ENCODE peak calls at places on chromosomes 13 and 19, in nine cellular contexts. One of them, this sample, is unnamed. For H3K36me3 and H3K27me3, the result is how much of the 10 kb centered on the place peaks cover.

GRCh38 chr19:29562299-29563297 is 36.8 kb downstream of the VSTM2B start:
- DNase-seq in heart left ventricle: no peak
- DNase-seq in psoas muscle: no peak
- DNase-seq in CD8-positive, alpha-beta memory T cell: no peak
- DNase-seq in brain microvascular endothelial cell: no peak
- DNase-seq in left lung: no peak
- DNase-seq in esophagus squamous epithelium: no peak
- DNase-seq in ascending aorta: no peak
- DNase-seq in uterus: no peak
- DNase-seq in this sample: no peak

GRCh38 chr19:4390017-4390861 is 10.1 kb downstream of the SH3GL1 start:
- DNase-seq in uterus: no peak
- DNase-seq in psoas muscle: peak
- DNase-seq in left lung: peak
- DNase-seq in esophagus squamous epithelium: no peak
- DNase-seq in heart left ventricle: peak
- DNase-seq in brain microvascular endothelial cell: no peak
- DNase-seq in CD8-positive, alpha-beta memory T cell: no peak
- DNase-seq in ascending aorta: no peak
- DNase-seq in this sample: no peak

GRCh38 chr13:28528848-28529247 is 33.9 kb upstream of the FLT1 start:
- DNase-seq in esophagus squamous epithelium: no peak
- DNase-seq in psoas muscle: no peak
- DNase-seq in left lung: no peak
- DNase-seq in brain microvascular endothelial cell: no peak
- DNase-seq in heart left ventricle: no peak
- DNase-seq in CD8-positive, alpha-beta memory T cell: no peak
- DNase-seq in uterus: no peak
- DNase-seq in ascending aorta: no peak
- DNase-seq in this sample: no peak

GRCh38 chr13:32174366-32174765 is 140.8 kb downstream of the ZAR1L start:
- DNase-seq in ascending aorta: no peak
- DNase-seq in psoas muscle: no peak
- DNase-seq in left lung: no peak
- DNase-seq in heart left ventricle: no peak
- DNase-seq in CD8-positive, alpha-beta memory T cell: no peak
- DNase-seq in esophagus squamous epithelium: no peak
- DNase-seq in uterus: no peak
- DNase-seq in brain microvascular endothelial cell: no peak
- DNase-seq in this sample: no peak

GRCh38 chr13:28566891-28567290 is 72.0 kb upstream of the FLT1 start:
- DNase-seq in uterus: no peak
- DNase-seq in ascending aorta: no peak
- DNase-seq in left lung: no peak
- DNase-seq in brain microvascular endothelial cell: no peak
- DNase-seq in heart left ventricle: no peak
- DNase-seq in psoas muscle: no peak
- DNase-seq in CD8-positive, alpha-beta memory T cell: no peak
- DNase-seq in esophagus squamous epithelium: no peak
- DNase-seq in this sample: no peak

GRCh38 chr19:21434967-21435544 is 38.1 kb downstream of the ZNF493 start:
- DNase-seq in heart left ventricle: no peak
- DNase-seq in left lung: no peak
- DNase-seq in CD8-positive, alpha-beta memory T cell: no peak
- DNase-seq in brain microvascular endothelial cell: no peak
- DNase-seq in ascending aorta: no peak
- DNase-seq in psoas muscle: no peak
- DNase-seq in esophagus squamous epithelium: no peak
- DNase-seq in uterus: no peak
- DNase-seq in this sample: no peak

GRCh38 chr13:55967055-55967454 is 1173.7 kb upstream of the PRR20A start:
- DNase-seq in ascending aorta: no peak
- DNase-seq in heart left ventricle: no peak
- DNase-seq in psoas muscle: no peak
- DNase-seq in left lung: no peak
- DNase-seq in esophagus squamous epithelium: no peak
- DNase-seq in CD8-positive, alpha-beta memory T cell: no peak
- DNase-seq in uterus: no peak
- DNase-seq in brain microvascular endothelial cell: no peak
- DNase-seq in this sample: no peak

GRCh38 chr13:33677215-33677614 is 140.7 kb upstream of the RFC3 start:
- DNase-seq in uterus: no peak
- DNase-seq in ascending aorta: no peak
- DNase-seq in left lung: no peak
- DNase-seq in esophagus squamous epithelium: no peak
- DNase-seq in psoas muscle: no peak
- DNase-seq in heart left ventricle: no peak
- DNase-seq in CD8-positive, alpha-beta memory T cell: no peak
- DNase-seq in brain microvascular endothelial cell: no peak
- DNase-seq in this sample: no peak

GRCh38 chr19:35828694-35829301 is 16.2 kb upstream of the PRODH2 start:
- DNase-seq in ascending aorta: no peak
- DNase-seq in esophagus squamous epithelium: no peak
- DNase-seq in brain microvascular endothelial cell: peak
- DNase-seq in heart left ventricle: peak
- DNase-seq in psoas muscle: peak
- DNase-seq in uterus: peak
- DNase-seq in CD8-positive, alpha-beta memory T cell: peak
- DNase-seq in left lung: peak
- DNase-seq in this sample: peak

GRCh38 chr13:46593403-46593802 is 40.4 kb downstream of the LRCH1 start:
- DNase-seq in left lung: no peak
- DNase-seq in esophagus squamous epithelium: no peak
- DNase-seq in uterus: no peak
- DNase-seq in brain microvascular endothelial cell: no peak
- DNase-seq in ascending aorta: no peak
- DNase-seq in CD8-positive, alpha-beta memory T cell: peak
- DNase-seq in heart left ventricle: no peak
- DNase-seq in psoas muscle: no peak
- DNase-seq in this sample: no peak

GRCh38 chr19:18737337-18737953 is 53.7 kb downstream of the COMP start:
- DNase-seq in left lung: no peak
- DNase-seq in uterus: no peak
- DNase-seq in psoas muscle: no peak
- DNase-seq in CD8-positive, alpha-beta memory T cell: no peak
- DNase-seq in ascending aorta: no peak
- DNase-seq in heart left ventricle: no peak
- DNase-seq in esophagus squamous epithelium: no peak
- DNase-seq in brain microvascular endothelial cell: no peak
- DNase-seq in this sample: no peak

GRCh38 chr19:55688422-55689218 is 13.6 kb downstream of the EPN1 start:
- DNase-seq in uterus: no peak
- DNase-seq in psoas muscle: no peak
- DNase-seq in brain microvascular endothelial cell: no peak
- DNase-seq in esophagus squamous epithelium: no peak
- DNase-seq in left lung: peak
- DNase-seq in heart left ventricle: no peak
- DNase-seq in ascending aorta: no peak
- DNase-seq in CD8-positive, alpha-beta memory T cell: no peak
- DNase-seq in this sample: no peak
- H3K36me3 ChIP-seq in uterus: under half
- H3K36me3 ChIP-seq in psoas muscle: under half
- H3K36me3 ChIP-seq in brain microvascular endothelial cell: under half
- H3K36me3 ChIP-seq in esophagus squamous epithelium: half or more
- H3K36me3 ChIP-seq in left lung: half or more
- H3K36me3 ChIP-seq in heart left ventricle: half or more
- H3K36me3 ChIP-seq in ascending aorta: half or more
- H3K36me3 ChIP-seq in CD8-positive, alpha-beta memory T cell: under half
- H3K36me3 ChIP-seq in this sample: half or more

DNA sequence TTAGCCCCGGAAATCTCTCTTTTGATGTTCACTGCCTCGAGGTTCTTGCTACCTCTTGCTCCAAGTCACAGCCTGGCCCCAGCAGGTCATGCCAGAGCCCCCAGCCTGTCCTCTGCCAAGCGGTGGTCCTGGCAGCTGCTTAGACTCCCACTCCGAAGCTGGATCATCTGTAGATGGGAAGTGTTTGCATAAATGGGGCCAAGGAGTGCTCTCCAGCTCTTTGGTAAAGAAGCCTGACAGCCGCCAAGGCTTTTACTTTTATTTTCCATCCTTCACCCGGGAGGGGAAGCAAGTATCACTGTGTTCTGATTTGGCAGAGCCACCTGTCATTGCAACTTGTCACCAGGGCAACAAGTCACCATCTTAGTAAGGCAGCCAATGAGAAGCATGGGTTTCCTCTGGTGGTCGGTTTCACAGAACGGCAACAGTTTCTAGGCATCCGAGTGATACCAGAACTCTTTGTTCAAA is 10.6 kb upstream of the RETN start:
- DNase-seq in esophagus squamous epithelium: no peak
- DNase-seq in uterus: no peak
- DNase-seq in CD8-positive, alpha-beta memory T cell: peak
- DNase-seq in ascending aorta: no peak
- DNase-seq in left lung: no peak
- DNase-seq in heart left ventricle: no peak
- DNase-seq in psoas muscle: no peak
- DNase-seq in brain microvascular endothelial cell: no peak
- DNase-seq in this sample: no peak
- H3K4me3 ChIP-seq in esophagus squamous epithelium: no peak
- H3K4me3 ChIP-seq in uterus: no peak
- H3K4me3 ChIP-seq in CD8-positive, alpha-beta memory T cell: peak
- H3K4me3 ChIP-seq in ascending aorta: no peak
- H3K4me3 ChIP-seq in left lung: peak
- H3K4me3 ChIP-seq in heart left ventricle: no peak
- H3K4me3 ChIP-seq in psoas muscle: no peak
- H3K4me3 ChIP-seq in brain microvascular endothelial cell: no peak
- H3K4me3 ChIP-seq in this sample: no peak

DNA sequence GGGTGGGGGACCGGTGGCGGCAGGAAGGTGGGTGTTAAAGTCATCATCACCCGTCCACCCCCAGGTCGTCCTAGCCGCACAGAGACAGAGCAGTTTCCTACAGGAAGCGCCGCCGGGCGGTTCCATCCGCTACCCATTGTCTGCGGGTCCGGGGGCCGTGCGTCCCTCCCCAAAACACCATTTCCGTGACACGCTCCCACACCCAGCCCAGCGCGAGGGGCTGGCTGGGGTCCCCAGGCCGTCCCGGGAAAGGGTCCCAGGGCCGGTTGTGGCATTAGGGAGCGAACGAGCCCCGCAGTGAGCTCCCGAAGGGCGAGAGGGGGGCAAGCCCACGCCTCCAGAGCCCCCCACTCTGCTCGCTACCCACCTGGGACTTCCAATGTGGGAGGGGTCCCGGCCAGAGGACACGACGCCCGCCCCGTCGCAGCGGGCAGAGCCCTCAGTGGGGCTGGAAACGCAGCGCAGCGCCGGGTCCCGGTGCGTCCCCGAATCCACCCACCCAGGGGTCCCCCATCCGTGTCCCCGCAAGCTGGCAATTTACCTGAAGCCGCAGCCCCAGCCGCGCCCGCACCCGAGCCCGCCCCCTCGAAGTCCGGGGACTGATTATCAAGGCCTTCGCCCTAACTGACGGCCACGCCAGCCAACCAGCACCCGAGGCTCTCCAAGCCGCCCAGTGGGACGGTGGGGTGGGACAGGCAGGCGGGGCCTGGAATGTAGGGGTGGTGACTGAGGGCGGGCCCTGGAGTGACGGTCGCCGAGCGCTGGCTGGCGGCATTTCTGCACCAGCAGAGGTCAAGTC is at the start of gene KANK3:
- DNase-seq in heart left ventricle: peak
- DNase-seq in ascending aorta: peak
- DNase-seq in uterus: peak
- DNase-seq in psoas muscle: peak
- DNase-seq in brain microvascular endothelial cell: peak
- DNase-seq in left lung: peak
- DNase-seq in esophagus squamous epithelium: peak
- DNase-seq in CD8-positive, alpha-beta memory T cell: peak
- DNase-seq in this sample: peak
- H3K27me3 ChIP-seq in heart left ventricle: under half
- H3K27me3 ChIP-seq in ascending aorta: under half
- H3K27me3 ChIP-seq in uterus: under half
- H3K27me3 ChIP-seq in psoas muscle: under half
- H3K27me3 ChIP-seq in brain microvascular endothelial cell: under half
- H3K27me3 ChIP-seq in left lung: under half
- H3K27me3 ChIP-seq in esophagus squamous epithelium: under half
- H3K27me3 ChIP-seq in CD8-positive, alpha-beta memory T cell: under half
- H3K27me3 ChIP-seq in this sample: under half

DNA sequence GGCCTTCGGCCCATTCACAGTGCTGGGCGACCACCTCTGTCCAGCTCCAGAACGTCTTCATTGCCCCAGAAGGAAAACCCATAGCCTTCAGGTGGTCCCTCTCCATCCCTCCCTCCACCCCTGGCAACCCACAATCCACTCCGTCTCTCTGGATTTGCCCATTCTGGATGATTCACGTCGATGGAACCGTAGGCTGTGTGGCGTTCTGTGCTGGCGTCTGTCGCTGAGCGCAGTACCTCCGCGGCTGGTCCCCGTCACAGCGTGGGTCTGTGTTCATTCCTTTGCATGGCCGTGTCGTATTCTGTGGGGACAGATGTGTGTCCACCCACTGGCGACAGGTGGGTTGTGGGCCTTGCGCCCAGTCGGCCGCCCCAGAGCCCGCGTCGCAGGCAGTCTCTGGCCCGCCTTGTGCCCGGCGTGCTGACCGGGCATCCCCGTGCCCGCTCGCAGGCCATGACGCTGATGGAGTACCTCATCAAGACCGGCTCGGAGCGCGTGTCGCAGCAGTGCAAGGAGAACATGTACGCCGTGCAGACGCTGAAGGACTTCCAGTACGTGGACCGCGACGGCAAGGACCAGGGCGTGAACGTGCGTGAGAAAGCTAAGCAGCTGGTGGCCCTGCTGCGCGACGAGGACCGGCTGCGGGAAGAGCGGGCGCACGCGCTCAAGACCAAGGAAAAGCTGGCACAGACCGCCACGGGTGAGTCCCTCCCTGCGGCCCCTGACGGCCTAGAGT is 10.1 kb downstream of the EPN1 start:
- DNase-seq in uterus: no peak
- DNase-seq in brain microvascular endothelial cell: no peak
- DNase-seq in ascending aorta: no peak
- DNase-seq in CD8-positive, alpha-beta memory T cell: no peak
- DNase-seq in left lung: no peak
- DNase-seq in psoas muscle: peak
- DNase-seq in heart left ventricle: no peak
- DNase-seq in esophagus squamous epithelium: no peak
- DNase-seq in this sample: no peak
- H3K36me3 ChIP-seq in uterus: under half
- H3K36me3 ChIP-seq in brain microvascular endothelial cell: under half
- H3K36me3 ChIP-seq in ascending aorta: half or more
- H3K36me3 ChIP-seq in CD8-positive, alpha-beta memory T cell: under half
- H3K36me3 ChIP-seq in left lung: half or more
- H3K36me3 ChIP-seq in psoas muscle: under half
- H3K36me3 ChIP-seq in heart left ventricle: half or more
- H3K36me3 ChIP-seq in esophagus squamous epithelium: under half
- H3K36me3 ChIP-seq in this sample: half or more